ENCODE peak calls at places on chromosomes 3 and 15, in ten cellular contexts. F, C, Q, T, P, L, Z, A, W and V are unnamed samples.
A peak's percentile ranks its signal among the peaks of the same experiment; 100 is the strongest.

GRCh38 chr15:60616147-60616546 is 137.2 kb upstream of the ICE2 start:
- DNase-seq in W (no peak), T (no peak), Q (no peak), Z (no peak), L (no peak), P (no peak), C (no peak), F (no peak), A (no peak), V (no peak)

GRCh38 chr15:25763206-25763880 is 99.8 kb downstream of the ATP10A start:
- DNase-seq in L (no peak), P (no peak), T (no peak), F (no peak), Z (no peak), Q (no peak), C (no peak), A (no peak), W (no peak), V (no peak)

GRCh38 chr3:100107227-100107626 is 7.1 kb downstream of the FILIP1L start:
- DNase-seq in W (no peak), Z (no peak), Q (no peak), P (no peak), T (no peak), L (peak; percentile 51), C (no peak), F (no peak), A (no peak), V (peak; percentile 6)

GRCh38 chr3:54042259-54042823 is 80.0 kb upstream of the CACNA2D3 start:
- DNase-seq in T (no peak), W (peak; percentile 53), C (no peak), Q (no peak), A (no peak), L (peak; percentile 48), P (no peak), F (no peak), Z (no peak), V (no peak)

GRCh38 chr3:36579746-36580145 is 184.6 kb downstream of the DCLK3 start:
- DNase-seq in P (no peak), F (no peak), A (no peak), C (no peak), T (no peak), Z (no peak), L (no peak), W (no peak), Q (no peak), V (no peak)

GRCh38 chr3:30426319-30426993 is 179.9 kb upstream of the TGFBR2 start:
- DNase-seq in Z (peak; percentile 84), C (no peak), L (peak; percentile 23), P (peak; percentile 23), T (no peak), F (no peak), A (peak; percentile 53), Q (peak; percentile 26), W (peak; percentile 48), V (peak; percentile 16)

GRCh38 chr3:189630667-189631372 is 369 bp upstream of the TP63 start:
- DNase-seq in Z (no peak), F (no peak), A (no peak), L (no peak), Q (no peak), C (peak; percentile 28), P (no peak), W (no peak), T (no peak), V (no peak)

GRCh38 chr3:185029071-185029470 is 123.8 kb downstream of the C3orf70 start:
- DNase-seq in C (no peak), W (no peak), T (no peak), Q (no peak), L (no peak), F (no peak), P (no peak), Z (no peak), A (no peak), V (no peak)

GRCh38 chr3:82038536-82038935 is 277.1 kb upstream of the GBE1 start:
- DNase-seq in W (no peak), C (no peak), L (no peak), Q (no peak), P (no peak), A (no peak), Z (no peak), F (no peak), T (no peak), V (no peak)

GRCh38 chr3:13079051-13079450 is 5.8 kb upstream of the IQSEC1 start:
- DNase-seq in T (no peak), C (no peak), P (no peak), Q (no peak), Z (no peak), A (no peak), L (no peak), F (peak; percentile 60), W (no peak), V (no peak)

GRCh38 chr15:94243418-94243817 is 12.1 kb downstream of the MCTP2 start:
- DNase-seq in P (no peak), A (no peak), C (no peak), T (no peak), L (no peak), Q (no peak), W (no peak), F (no peak), Z (no peak), V (no peak)

GRCh38 chr3:99903844-99904243 is 86.2 kb downstream of the CMSS1 start:
- DNase-seq in Q (no peak), F (no peak), L (no peak), C (no peak), A (no peak), Z (no peak), W (no peak), T (no peak), P (no peak), V (no peak)

GRCh38 chr15:60006203-60006782 is 2.2 kb downstream of the FOXB1 start:
- DNase-seq in L (peak; percentile 78), C (peak; percentile 63), Q (no peak), P (peak; percentile 36), W (peak; percentile 92), T (peak; percentile 31), Z (peak; percentile 70), F (peak; percentile 66), A (no peak), V (peak; percentile 60)

GRCh38 chr3:183692436-183692835 is 5.2 kb upstream of the YEATS2 start:
- DNase-seq in T (no peak), L (no peak), F (no peak), Z (no peak), P (no peak), A (no peak), Q (no peak), C (no peak), W (no peak), V (no peak)

GRCh38 chr3:122680381-122681293 is at the start of gene PARP14:
- DNase-seq in F (peak; percentile 90), L (peak; percentile 80), P (peak; percentile 84), W (peak; percentile 86), Z (peak; percentile 92), A (peak; percentile 57), Q (peak; percentile 72), C (peak; percentile 76), T (peak; percentile 44), V (peak; percentile 83)

GRCh38 chr15:86837631-86838030 is 758.0 kb downstream of the AGBL1 start:
- DNase-seq in P (no peak), Q (no peak), T (no peak), Z (no peak), C (no peak), W (no peak), A (peak; percentile 43), F (no peak), L (no peak), V (no peak)

GRCh38 chr3:175266478-175266877 is 407.3 kb downstream of the NAALADL2 start:
- DNase-seq in Q (no peak), L (peak; percentile 49), W (no peak), C (no peak), T (no peak), A (no peak), P (no peak), Z (no peak), F (no peak), V (no peak)

GRCh38 chr15:33975023-33975565 is 6.8 kb downstream of the CHRM5 start:
- DNase-seq in Q (no peak), A (no peak), L (no peak), W (no peak), T (no peak), Z (no peak), F (no peak), C (no peak), P (no peak), V (no peak)
- TF ChIP-seq CTCF in Q (no peak), A (no peak), L (no peak), W (no peak), T (no peak), Z (no peak), F (no peak), C (no peak), P (no peak), V (no peak)

GRCh38 chr3:119122350-119122749 is 23.6 kb upstream of the TEX55 start:
- DNase-seq in Z (no peak), A (no peak), Q (no peak), W (no peak), C (no peak), F (no peak), P (no peak), T (no peak), L (no peak), V (no peak)
- TF ChIP-seq CTCF in Z (no peak), A (no peak), Q (no peak), W (no peak), C (no peak), F (no peak), P (no peak), T (no peak), L (no peak), V (no peak)

GRCh38 chr3:193314161-193314560 is 64.4 kb downstream of the ATP13A5 start:
- DNase-seq in Z (no peak), L (no peak), A (no peak), T (no peak), Q (no peak), C (no peak), F (no peak), W (no peak), P (no peak), V (no peak)
- TF ChIP-seq CTCF in Z (peak; percentile 7), L (no peak), A (no peak), T (no peak), Q (no peak), C (no peak), F (no peak), W (peak; percentile 69), P (no peak), V (no peak)

GRCh38 chr3:9542182-9542581 is 11.4 kb downstream of the LHFPL4 start:
- DNase-seq in Z (no peak), C (no peak), A (no peak), F (no peak), L (no peak), W (no peak), Q (no peak), P (no peak), T (no peak), V (no peak)

GRCh38 chr3:9534429-9534828 is 19.2 kb downstream of the LHFPL4 start:
- DNase-seq in L (no peak), C (no peak), Z (no peak), W (no peak), A (no peak), T (no peak), F (no peak), P (no peak), Q (no peak), V (no peak)

DNA sequence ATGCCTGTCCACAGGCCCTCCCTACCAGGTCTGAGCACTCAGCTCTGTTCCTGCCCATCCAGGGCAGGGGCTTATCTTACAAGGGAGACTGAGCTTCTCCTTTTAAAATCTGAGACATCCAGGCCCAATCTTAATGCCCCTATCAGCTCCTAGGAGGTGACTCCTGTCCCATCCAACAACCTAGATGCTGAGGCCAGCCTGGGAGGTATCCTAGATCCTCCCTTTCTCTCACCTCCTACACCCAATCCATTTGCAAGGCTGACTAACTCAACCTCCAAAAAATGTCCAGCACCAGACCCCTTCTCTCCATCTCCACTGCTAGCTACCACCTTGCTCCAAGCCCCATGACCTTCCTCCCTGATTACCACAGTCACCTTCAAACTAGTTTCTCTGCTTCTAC is 17.4 kb downstream of the LHFPL4 start:
- DNase-seq in Z (no peak), A (no peak), L (no peak), F (no peak), P (no peak), Q (no peak), C (no peak), W (no peak), T (no peak), V (no peak)
- TF ChIP-seq CTCF in Z (no peak), A (no peak), L (no peak), F (no peak), P (no peak), Q (no peak), C (no peak), W (no peak), T (no peak), V (no peak)